ENCODE peak calls at places on chromosomes 5 and 9, in six cellular contexts. P is pancreas, B is Caco-2, E is left lung, L is aorta, S is K562. I is an unnamed sample. For H3K4me1, the result is how much of the 10 kb centered on the place peaks cover.

GRCh38 chr9:124286292-124286931 is 28.7 kb downstream of the NEK6 start:
- DNase-seq in P (no peak), B (no peak), E (peak), L (no peak), S (no peak), I (no peak)

GRCh38 chr5:150045512-150045911 is 40.8 kb downstream of the CSF1R start:
- DNase-seq in P (no peak), B (no peak), E (no peak), L (no peak), S (peak), I (no peak)

GRCh38 chr5:82730862-82731261 is 346.3 kb downstream of the TMEM167A start:
- DNase-seq in P (no peak), B (no peak), E (no peak), L (no peak), S (no peak), I (no peak)

GRCh38 chr5:176697267-176697928 is 50.1 kb downstream of the TSPAN17 start:
- DNase-seq in P (no peak), B (no peak), E (no peak), L (no peak), S (no peak), I (no peak)

GRCh38 chr9:114238471-114238870 is 83.1 kb downstream of the COL27A1 start:
- DNase-seq in P (no peak), B (no peak), E (no peak), L (peak), S (no peak), I (no peak)

GRCh38 chr9:137731216-137731946 is 112.6 kb downstream of the EHMT1 start:
- DNase-seq in P (no peak), B (no peak), E (no peak), L (no peak), S (no peak), I (peak)

GRCh38 chr5:91332267-91333044 is 50.7 kb downstream of the ARRDC3 start:
- DNase-seq in P (no peak), B (peak), E (no peak), L (no peak), S (peak), I (no peak)

GRCh38 chr5:119327018-119327417 is 28.8 kb upstream of the TNFAIP8 start:
- DNase-seq in P (no peak), B (no peak), E (no peak), L (peak), S (peak), I (no peak)

GRCh38 chr9:37899041-37899440 is 4.9 kb downstream of the SLC25A51 start:
- DNase-seq in P (no peak), B (no peak), E (no peak), L (no peak), S (no peak), I (no peak)

GRCh38 chr9:110179734-110180133 is 28.2 kb downstream of the C9orf152 start:
- DNase-seq in P (no peak), B (no peak), E (no peak), L (no peak), S (no peak), I (no peak)

GRCh38 chr5:109529520-109529919 is 119.7 kb upstream of the PJA2 start:
- DNase-seq in P (no peak), B (no peak), E (no peak), L (peak), S (no peak), I (no peak)

GRCh38 chr5:34001231-34001935 is 6.5 kb downstream of the AMACR start:
- DNase-seq in P (peak), B (peak), E (peak), L (no peak), S (no peak), I (no peak)

GRCh38 chr5:139745800-139746690 is 49.6 kb upstream of the PSD2 start:
- DNase-seq in P (peak), B (peak), E (peak), L (peak), S (peak), I (no peak)

GRCh38 chr9:7150153-7150890 is 392.5 kb downstream of the KDM4C start:
- DNase-seq in P (no peak), B (no peak), E (no peak), L (no peak), S (no peak), I (no peak)

GRCh38 chr5:172090976-172091547 is 84.6 kb upstream of the FBXW11 start:
- DNase-seq in P (no peak), B (no peak), E (no peak), L (no peak), S (no peak), I (peak)

GRCh38 chr9:114691046-114691955 is 9.3 kb upstream of the TEX48 start:
- DNase-seq in P (no peak), B (no peak), E (no peak), L (no peak), S (no peak), I (no peak)

GRCh38 chr9:36764364-36765076 is 191.8 kb downstream of the MELK start:
- DNase-seq in P (no peak), B (no peak), E (no peak), L (no peak), S (no peak), I (no peak)

GRCh38 chr9:127975376-127976315 is 5.1 kb downstream of the EEIG1 start:
- DNase-seq in P (no peak), B (no peak), E (no peak), L (no peak), S (no peak), I (no peak)

GRCh38 chr9:74497750-74498615 is 848 bp downstream of the RORB start:
- DNase-seq in P (peak), B (no peak), E (no peak), L (peak), S (no peak), I (no peak)

GRCh38 chr9:96163712-96164111 is 138.3 kb downstream of the HSD17B3 start:
- DNase-seq in P (no peak), B (no peak), E (no peak), L (no peak), S (no peak), I (no peak)

GRCh38 chr9:98575379-98576346 is 133.1 kb downstream of the GABBR2 start:
- DNase-seq in P (no peak), B (no peak), E (no peak), L (no peak), S (peak), I (no peak)

GRCh38 chr5:151896041-151896691 is 28.5 kb downstream of the GLRA1 start:
- DNase-seq in P (no peak), B (no peak), E (no peak), L (no peak), S (no peak), I (no peak)

GRCh38 chr5:35881758-35882157 is 25.1 kb downstream of the IL7R start:
- DNase-seq in P (no peak), B (no peak), E (no peak), L (no peak), S (no peak), I (no peak)

GRCh38 chr9:37656936-37657335 is 6.2 kb downstream of the FRMPD1 start:
- DNase-seq in P (no peak), B (no peak), E (no peak), L (no peak), S (no peak), I (no peak)

GRCh38 chr9:129828051-129828450 is 4.1 kb upstream of the TOR1A start:
- DNase-seq in P (no peak), B (no peak), E (no peak), L (no peak), S (no peak), I (no peak)

GRCh38 chr5:14406554-14406849 is 175.1 kb upstream of the OTULINL start:
- DNase-seq in P (no peak), B (no peak), E (no peak), L (no peak), S (no peak), I (no peak)

GRCh38 chr5:61765471-61765870 is 433.4 kb downstream of the ZSWIM6 start:
- DNase-seq in P (no peak), B (no peak), E (no peak), L (no peak), S (no peak), I (no peak)

GRCh38 chr5:83688321-83688720 is 32.3 kb downstream of the HAPLN1 start:
- DNase-seq in P (no peak), B (no peak), E (no peak), L (no peak), S (no peak), I (no peak)

GRCh38 chr9:78543353-78543752 is 246.4 kb downstream of the PSAT1 start:
- DNase-seq in P (no peak), B (no peak), E (no peak), L (no peak), S (no peak), I (no peak)

GRCh38 chr9:72467766-72468738 is 53.4 kb upstream of the TMC1 start:
- DNase-seq in P (no peak), B (no peak), E (no peak), L (no peak), S (no peak), I (no peak)

GRCh38 chr5:76601470-76601869 is 21.7 kb downstream of the F2RL2 start:
- DNase-seq in P (no peak), B (no peak), E (no peak), L (no peak), S (peak), I (no peak)

GRCh38 chr5:141841376-141841775 is 36.8 kb downstream of the PCDH1 start:
- DNase-seq in P (peak), B (no peak), E (peak), L (no peak), S (no peak), I (no peak)
- H3K4me1 ChIP-seq in P (under half), B (under half), E (under half), L (under half), S (under half), I (under half)

DNA sequence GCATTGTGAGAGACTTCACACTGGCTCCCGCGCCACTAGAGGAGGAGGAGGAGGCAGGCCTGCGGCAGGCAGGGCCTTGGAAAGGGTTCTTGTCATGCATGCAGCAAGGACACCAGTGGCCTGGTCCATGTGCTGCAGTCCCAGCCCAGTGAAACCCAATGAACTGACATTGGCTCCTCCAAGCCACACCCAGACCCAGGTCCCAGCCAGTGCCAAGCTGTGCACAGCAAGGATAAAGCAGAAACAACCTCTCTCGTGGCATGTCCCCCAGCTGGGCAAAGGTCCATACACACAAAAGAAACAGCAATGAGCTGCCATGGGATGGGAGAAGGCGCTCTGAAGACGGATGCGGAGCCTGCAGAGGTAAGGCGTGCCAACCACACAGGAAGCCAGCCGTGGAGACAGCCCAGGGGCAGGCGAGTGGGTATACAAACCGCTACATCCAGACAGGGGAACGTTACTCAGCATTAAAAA is 89.2 kb downstream of the SEMA4D start:
- DNase-seq in P (no peak), B (no peak), E (no peak), L (no peak), S (no peak), I (no peak)
- H3K4me1 ChIP-seq in P (under half), B (under half), E (under half), L (under half), S (under half), I (under half)

GRCh38 chr9:130939405-130939941 is 426 bp upstream of the FIBCD1 start:
- DNase-seq in P (no peak), B (no peak), E (no peak), L (no peak), S (no peak), I (no peak)
- H3K4me1 ChIP-seq in P (under half), B (under half), E (under half), L (under half), S (under half), I (under half)

GRCh38 chr5:74622944-74623343 is 17.6 kb downstream of the ENC1 start:
- DNase-seq in P (no peak), B (no peak), E (no peak), L (no peak), S (no peak), I (no peak)

GRCh38 chr5:74625742-74626241 is 14.7 kb downstream of the ENC1 start:
- DNase-seq in P (no peak), B (no peak), E (no peak), L (no peak), S (no peak), I (no peak)

GRCh38 chr5:74624931-74625505 is 15.5 kb downstream of the ENC1 start:
- DNase-seq in P (no peak), B (no peak), E (no peak), L (no peak), S (no peak), I (no peak)

GRCh38 chr5:74624009-74624408 is 16.5 kb downstream of the ENC1 start:
- DNase-seq in P (no peak), B (no peak), E (no peak), L (no peak), S (no peak), I (no peak)

DNA sequence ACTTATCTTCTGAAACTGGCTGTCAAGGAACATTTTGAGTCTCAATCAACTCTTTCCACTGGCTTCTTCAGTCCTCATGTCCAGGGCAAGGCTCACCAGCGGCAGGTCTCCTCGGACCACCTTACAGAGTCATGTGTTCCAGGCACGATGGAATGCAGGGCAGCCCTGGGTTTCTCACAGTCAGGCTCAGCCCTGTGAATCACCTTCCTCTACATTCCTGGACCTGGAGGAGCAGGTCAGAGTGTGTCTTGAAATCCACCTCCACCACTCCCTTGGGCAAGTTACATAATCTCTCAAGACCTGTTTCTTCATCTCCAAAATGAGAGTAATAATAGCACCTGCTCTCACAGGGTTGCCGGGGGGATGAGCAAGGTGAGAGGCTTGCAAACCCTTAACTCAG is 16.0 kb downstream of the ENC1 start:
- DNase-seq in P (no peak), B (peak), E (no peak), L (no peak), S (no peak), I (no peak)
- H3K4me1 ChIP-seq in P (under half), B (under half), E (under half), L (under half), S (under half), I (under half)

DNA sequence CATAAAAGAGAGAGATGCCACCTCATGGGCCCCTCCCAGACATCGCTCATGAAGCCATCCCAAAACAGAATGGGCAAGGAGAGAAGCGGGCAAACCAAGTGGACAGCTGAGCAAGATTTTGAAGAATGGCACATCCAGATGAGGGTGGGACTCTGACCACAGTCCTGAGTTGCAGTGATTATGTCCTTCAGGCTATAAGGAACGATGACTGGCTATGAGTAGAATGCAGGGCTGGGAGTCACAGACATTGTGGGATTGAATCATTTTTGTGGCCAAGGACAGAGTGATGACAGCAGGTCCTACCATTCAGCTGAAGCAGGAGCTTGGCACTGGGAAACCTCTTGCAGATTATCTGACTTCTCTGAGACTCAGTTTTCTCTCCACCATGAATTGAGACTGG is 245.7 kb upstream of the SLC30A5 start:
- DNase-seq in P (no peak), B (no peak), E (no peak), L (no peak), S (no peak), I (no peak)
- H3K4me1 ChIP-seq in P (under half), B (under half), E (under half), L (under half), S (under half), I (under half)

GRCh38 chr5:135511858-135512257 is 23.9 kb downstream of the NEUROG1 start:
- DNase-seq in P (no peak), B (no peak), E (no peak), L (no peak), S (no peak), I (no peak)

GRCh38 chr5:135504376-135504775 is 31.4 kb downstream of the NEUROG1 start:
- DNase-seq in P (no peak), B (no peak), E (no peak), L (no peak), S (no peak), I (no peak)

GRCh38 chr5:135505973-135506372 is 29.8 kb downstream of the NEUROG1 start:
- DNase-seq in P (no peak), B (no peak), E (no peak), L (no peak), S (no peak), I (no peak)

GRCh38 chr5:135509995-135510394 is 25.8 kb downstream of the NEUROG1 start:
- DNase-seq in P (no peak), B (no peak), E (no peak), L (no peak), S (no peak), I (no peak)

GRCh38 chr5:135508496-135509005 is 27.2 kb downstream of the NEUROG1 start:
- DNase-seq in P (no peak), B (no peak), E (no peak), L (no peak), S (no peak), I (no peak)
- H3K4me1 ChIP-seq in P (under half), B (under half), E (under half), L (under half), S (under half), I (under half)

GRCh38 chr9:20446248-20446647 is 176.1 kb downstream of the MLLT3 start:
- DNase-seq in P (no peak), B (no peak), E (no peak), L (no peak), S (no peak), I (no peak)

GRCh38 chr9:20441166-20441565 is 181.1 kb downstream of the MLLT3 start:
- DNase-seq in P (no peak), B (no peak), E (no peak), L (no peak), S (no peak), I (no peak)

GRCh38 chr9:20442461-20443319 is 179.6 kb downstream of the MLLT3 start:
- DNase-seq in P (no peak), B (no peak), E (no peak), L (no peak), S (no peak), I (no peak)

GRCh38 chr9:20437466-20437865 is 184.8 kb downstream of the MLLT3 start:
- DNase-seq in P (no peak), B (no peak), E (no peak), L (no peak), S (no peak), I (no peak)

DNA sequence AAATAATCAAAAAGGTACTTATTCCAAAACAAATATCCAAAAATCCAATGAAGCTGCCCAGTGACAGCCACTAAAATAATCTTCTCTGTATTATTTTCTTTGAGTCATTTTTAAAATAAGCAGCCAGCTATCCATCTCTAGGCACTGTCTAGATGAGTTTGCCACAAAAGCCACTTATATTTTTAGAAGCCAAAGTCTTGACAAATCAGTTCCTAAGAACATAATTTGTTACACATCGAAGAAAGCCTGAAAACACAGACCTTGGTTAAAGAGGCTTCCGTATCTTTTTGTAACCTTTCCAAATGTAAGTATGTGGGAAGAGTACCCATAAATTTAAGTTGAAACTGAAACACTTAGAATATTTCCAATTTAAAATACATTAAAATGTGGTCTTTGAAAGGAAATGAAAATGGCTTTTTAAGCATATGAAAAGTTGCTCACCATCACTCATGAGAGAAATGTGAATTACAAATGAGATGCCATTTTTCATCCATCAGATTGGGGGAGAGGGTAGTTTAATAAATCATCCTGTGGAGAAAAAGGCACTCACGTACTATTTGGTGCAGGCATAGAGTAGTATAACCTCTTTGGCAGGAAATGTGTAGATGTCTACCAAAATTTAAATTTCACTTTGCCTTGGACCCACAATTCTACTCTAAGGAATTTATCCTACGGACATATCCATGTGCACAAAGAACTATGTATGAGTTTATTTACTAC is 180.4 kb downstream of the MLLT3 start:
- DNase-seq in P (no peak), B (no peak), E (no peak), L (no peak), S (no peak), I (no peak)
- H3K4me1 ChIP-seq in P (under half), B (under half), E (under half), L (under half), S (under half), I (under half)

DNA sequence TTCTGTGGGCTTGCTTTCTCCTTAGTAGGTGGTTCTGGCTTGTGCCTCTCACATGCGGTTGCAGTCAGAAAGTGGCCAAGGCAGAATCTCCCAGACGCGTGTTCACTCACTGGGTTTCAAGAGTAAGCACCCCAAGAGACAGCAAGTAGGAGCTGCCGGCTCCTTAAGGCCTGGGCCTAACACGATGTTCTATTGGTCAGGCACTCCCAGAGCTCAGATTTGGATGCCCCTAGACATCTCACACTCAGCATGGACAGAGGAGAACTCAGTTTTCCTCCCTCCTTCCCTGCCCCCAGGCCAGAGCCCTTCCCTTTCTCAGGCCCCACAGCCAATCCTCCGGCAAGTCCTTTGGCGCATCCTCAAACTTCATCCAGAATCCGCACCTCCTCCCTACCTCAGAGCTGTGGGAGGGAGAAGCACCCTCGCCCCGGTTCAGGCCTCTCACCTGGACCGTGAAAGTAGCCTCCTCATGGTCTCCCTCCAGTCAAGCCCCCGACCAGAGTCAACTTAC is 6.5 kb upstream of the CARD19 start:
- DNase-seq in P (peak), B (no peak), E (peak), L (peak), S (no peak), I (peak)
- H3K4me1 ChIP-seq in P (under half), B (under half), E (under half), L (under half), S (under half), I (under half)

DNA sequence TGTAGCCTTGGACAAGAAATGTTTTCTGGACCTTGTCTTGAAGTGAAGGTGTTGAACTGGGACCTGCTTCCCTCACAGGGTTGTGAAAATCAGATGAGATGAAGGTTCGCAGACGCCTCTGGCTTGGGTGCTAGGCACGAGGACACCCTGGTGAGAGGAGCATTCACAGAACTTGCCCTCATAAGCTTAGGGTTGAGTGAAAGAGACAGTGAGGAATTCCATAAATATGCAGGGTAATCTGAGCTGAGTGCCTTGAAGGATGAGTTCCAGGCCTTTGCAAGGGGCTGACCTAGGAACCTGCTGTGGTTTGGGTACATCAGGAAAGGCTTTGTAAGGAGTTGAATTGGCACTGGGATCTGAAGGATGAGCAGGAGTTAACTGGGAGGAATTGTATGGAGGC is 75.7 kb upstream of the SAP30L start:
- DNase-seq in P (no peak), B (no peak), E (no peak), L (no peak), S (no peak), I (no peak)
- H3K4me1 ChIP-seq in P (under half), B (under half), E (under half), L (under half), S (under half), I (under half)